ENCODE peak calls at places on chromosomes 5 and 9, in seven cellular contexts. J, Y, W, P, Q, O and R are unnamed samples.

GRCh38 chr9:104879555-104880318 is 48.2 kb downstream of the ABCA1 start:
- DNase-seq in J (no peak), Y (no peak), W (no peak), P (peak), Q (no peak), O (no peak), R (no peak)

GRCh38 chr5:172334196-172334595 is 50.6 kb upstream of the UBTD2 start:
- DNase-seq in J (no peak), Y (no peak), W (no peak), P (no peak), Q (peak), O (no peak), R (no peak)

GRCh38 chr5:67248703-67249589 is 52.3 kb upstream of the CD180 start:
- DNase-seq in J (no peak), Y (no peak), W (peak), P (no peak), Q (no peak), O (no peak), R (no peak)

GRCh38 chr9:69571032-69571431 is 101.1 kb downstream of the APBA1 start:
- DNase-seq in J (no peak), Y (no peak), W (no peak), P (no peak), Q (no peak), O (no peak), R (no peak)

GRCh38 chr5:172243302-172243701 is 40.3 kb downstream of the UBTD2 start:
- DNase-seq in J (no peak), Y (no peak), W (no peak), P (no peak), Q (no peak), O (no peak), R (no peak)

GRCh38 chr5:165157209-165157608 is 1651.8 kb downstream of the MAT2B start:
- DNase-seq in J (no peak), Y (no peak), W (no peak), P (no peak), Q (no peak), O (no peak), R (no peak)

GRCh38 chr9:13648068-13648467 is 368.6 kb upstream of the MPDZ start:
- DNase-seq in J (no peak), Y (no peak), W (no peak), P (no peak), Q (no peak), O (no peak), R (no peak)

GRCh38 chr9:78029601-78030552 is 1.7 kb downstream of the GNAQ start:
- DNase-seq in J (no peak), Y (no peak), W (peak), P (peak), Q (no peak), O (peak), R (peak)

GRCh38 chr5:142770650-142771609 is 753 bp downstream of the ARHGAP26 start:
- DNase-seq in J (peak), Y (peak), W (peak), P (peak), Q (peak), O (peak), R (peak)

GRCh38 chr9:134619983-134620612 is 21.5 kb upstream of the COL5A1 start:
- DNase-seq in J (no peak), Y (peak), W (no peak), P (no peak), Q (peak), O (no peak), R (no peak)

GRCh38 chr5:171422902-171423663 is 3.6 kb downstream of the FGF18 start:
- DNase-seq in J (no peak), Y (no peak), W (no peak), P (no peak), Q (no peak), O (no peak), R (no peak)

GRCh38 chr9:20236676-20237075 is 385.6 kb downstream of the MLLT3 start:
- DNase-seq in J (no peak), Y (no peak), W (no peak), P (no peak), Q (no peak), O (no peak), R (no peak)

GRCh38 chr5:80453372-80453771 is 34.5 kb upstream of the FAM151B start:
- DNase-seq in J (no peak), Y (no peak), W (no peak), P (no peak), Q (no peak), O (no peak), R (no peak)

GRCh38 chr9:115262477-115262876 is 144.5 kb upstream of the TNC start:
- DNase-seq in J (peak), Y (peak), W (peak), P (peak), Q (peak), O (peak), R (no peak)

GRCh38 chr5:36600847-36601527 is 5.4 kb upstream of the SLC1A3 start:
- DNase-seq in J (no peak), Y (no peak), W (no peak), P (peak), Q (no peak), O (no peak), R (no peak)

GRCh38 chr9:18490591-18491370 is 16.8 kb downstream of the ADAMTSL1 start:
- DNase-seq in J (no peak), Y (no peak), W (no peak), P (peak), Q (no peak), O (no peak), R (no peak)

GRCh38 chr9:129995409-129996160 is 47.4 kb downstream of the FNBP1 start:
- DNase-seq in J (no peak), Y (no peak), W (no peak), P (peak), Q (no peak), O (no peak), R (no peak)

GRCh38 chr9:19373527-19373926 is 6.5 kb downstream of the RPS6 start:
- DNase-seq in J (no peak), Y (no peak), W (no peak), P (no peak), Q (no peak), O (no peak), R (no peak)

GRCh38 chr5:172523146-172523745 is 68.9 kb upstream of the SH3PXD2B start:
- DNase-seq in J (no peak), Y (no peak), W (no peak), P (no peak), Q (no peak), O (peak), R (no peak)

GRCh38 chr5:168366124-168366523 is 74.7 kb downstream of the WWC1 start:
- DNase-seq in J (no peak), Y (no peak), W (no peak), P (peak), Q (no peak), O (no peak), R (no peak)

GRCh38 chr5:77282337-77283027 is 72.0 kb downstream of the PDE8B start:
- DNase-seq in J (no peak), Y (no peak), W (no peak), P (peak), Q (no peak), O (no peak), R (no peak)

GRCh38 chr9:35666045-35666444 is 1.1 kb upstream of the ARHGEF39 start:
- DNase-seq in J (no peak), Y (no peak), W (no peak), P (peak), Q (no peak), O (no peak), R (no peak)

GRCh38 chr5:38557309-38557710 is 864 bp upstream of the LIFR start:
- DNase-seq in J (no peak), Y (no peak), W (no peak), P (no peak), Q (no peak), O (no peak), R (no peak)

GRCh38 chr5:32443145-32443540 is 1.4 kb downstream of the ZFR start:
- DNase-seq in J (no peak), Y (no peak), W (no peak), P (peak), Q (no peak), O (no peak), R (no peak)

GRCh38 chr9:3435732-3436131 is 90.1 kb downstream of the RFX3 start:
- DNase-seq in J (no peak), Y (no peak), W (no peak), P (no peak), Q (no peak), O (no peak), R (no peak)

GRCh38 chr5:14574124-14574523 is 7.5 kb upstream of the OTULINL start:
- DNase-seq in J (no peak), Y (no peak), W (no peak), P (no peak), Q (no peak), O (no peak), R (no peak)

GRCh38 chr9:127155314-127155713 is 32.9 kb upstream of the ANGPTL2 start:
- DNase-seq in J (no peak), Y (no peak), W (no peak), P (no peak), Q (no peak), O (no peak), R (no peak)

GRCh38 chr9:93826905-93827544 is 128.1 kb downstream of the BARX1 start:
- DNase-seq in J (no peak), Y (no peak), W (no peak), P (no peak), Q (peak), O (no peak), R (no peak)

GRCh38 chr9:124259273-124260078 is 1.7 kb downstream of the NEK6 start:
- DNase-seq in J (peak), Y (peak), W (peak), P (peak), Q (no peak), O (peak), R (no peak)

DNA sequence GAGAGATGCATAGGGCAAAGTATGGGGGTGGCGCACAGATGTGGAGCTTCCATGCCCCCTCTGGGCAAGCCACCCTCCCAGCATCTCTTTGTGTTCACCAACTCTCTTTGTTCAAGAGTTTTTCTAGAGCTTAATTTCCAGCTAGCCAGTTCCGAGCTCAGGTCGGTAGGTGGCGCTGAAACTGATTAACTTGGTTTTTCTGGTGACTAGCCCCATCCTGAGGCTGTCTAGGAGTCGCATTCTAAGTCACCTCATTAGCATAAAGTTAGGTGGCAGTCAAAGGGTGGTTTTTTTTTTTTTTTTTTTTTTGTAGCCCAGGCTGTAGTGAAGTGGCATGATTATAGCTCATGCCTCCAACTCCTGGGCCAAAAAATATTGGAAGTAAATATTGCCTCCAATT is 476.4 kb downstream of the KDM4C start:
- DNase-seq in J (no peak), Y (no peak), W (no peak), P (peak), Q (peak), O (no peak), R (no peak)
- TF ChIP-seq CTCF in J (peak), Y (no peak), W (no peak), P (peak), Q (peak), O (no peak), R (no peak)

GRCh38 chr9:110808599-110808980 is 140.0 kb downstream of the MUSK start:
- DNase-seq in J (no peak), Y (no peak), W (no peak), P (no peak), Q (no peak), O (no peak), R (no peak)

GRCh38 chr9:110810251-110810976 is 141.8 kb downstream of the MUSK start:
- DNase-seq in J (no peak), Y (no peak), W (no peak), P (peak), Q (no peak), O (no peak), R (no peak)

GRCh38 chr9:110809038-110809595 is 140.5 kb downstream of the MUSK start:
- DNase-seq in J (no peak), Y (no peak), W (no peak), P (no peak), Q (no peak), O (no peak), R (no peak)

GRCh38 chr9:110815361-110815760 is 146.8 kb downstream of the MUSK start:
- DNase-seq in J (no peak), Y (no peak), W (no peak), P (no peak), Q (no peak), O (no peak), R (no peak)

DNA sequence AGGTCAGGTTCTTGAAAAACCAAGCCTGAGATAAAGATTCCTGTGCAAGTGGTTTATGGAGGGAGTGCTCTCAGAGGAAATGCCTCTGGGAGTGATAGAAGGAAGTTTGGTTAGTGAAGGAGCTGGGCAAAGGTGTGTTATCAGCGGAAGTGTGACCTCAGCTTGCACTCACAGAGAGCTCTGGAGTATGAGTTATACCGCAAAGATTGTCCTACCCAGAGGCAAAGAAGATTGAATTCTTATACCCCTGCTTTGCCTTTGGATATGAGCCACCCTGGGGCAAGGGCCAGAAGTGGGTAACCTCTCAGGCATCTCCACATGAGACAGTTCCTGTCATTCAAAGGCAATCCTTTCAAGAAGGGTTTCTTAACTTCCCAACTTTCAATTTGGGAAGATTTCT is 145.6 kb downstream of the MUSK start:
- DNase-seq in J (no peak), Y (no peak), W (no peak), P (no peak), Q (no peak), O (no peak), R (no peak)
- H3K27ac ChIP-seq in J (no peak), Y (no peak), W (no peak), P (no peak), Q (no peak), O (no peak), R (no peak)

GRCh38 chr5:147981074-147981473 is 74.7 kb upstream of the C5orf46 start:
- DNase-seq in J (no peak), Y (no peak), W (no peak), P (no peak), Q (no peak), O (no peak), R (no peak)
- TF ChIP-seq CTCF in J (no peak), Y (no peak), W (no peak), P (no peak), Q (no peak), O (no peak), R (no peak)

GRCh38 chr5:76271836-76272235 is 131.2 kb upstream of the IQGAP2 start:
- DNase-seq in J (no peak), Y (no peak), W (no peak), P (no peak), Q (no peak), O (no peak), R (no peak)
- H3K27ac ChIP-seq in J (no peak), Y (no peak), W (no peak), P (no peak), Q (no peak), O (no peak), R (no peak)

GRCh38 chr5:41708604-41708940 is 161.7 kb downstream of the OXCT1 start:
- DNase-seq in J (no peak), Y (no peak), W (peak), P (no peak), Q (no peak), O (peak), R (no peak)

DNA sequence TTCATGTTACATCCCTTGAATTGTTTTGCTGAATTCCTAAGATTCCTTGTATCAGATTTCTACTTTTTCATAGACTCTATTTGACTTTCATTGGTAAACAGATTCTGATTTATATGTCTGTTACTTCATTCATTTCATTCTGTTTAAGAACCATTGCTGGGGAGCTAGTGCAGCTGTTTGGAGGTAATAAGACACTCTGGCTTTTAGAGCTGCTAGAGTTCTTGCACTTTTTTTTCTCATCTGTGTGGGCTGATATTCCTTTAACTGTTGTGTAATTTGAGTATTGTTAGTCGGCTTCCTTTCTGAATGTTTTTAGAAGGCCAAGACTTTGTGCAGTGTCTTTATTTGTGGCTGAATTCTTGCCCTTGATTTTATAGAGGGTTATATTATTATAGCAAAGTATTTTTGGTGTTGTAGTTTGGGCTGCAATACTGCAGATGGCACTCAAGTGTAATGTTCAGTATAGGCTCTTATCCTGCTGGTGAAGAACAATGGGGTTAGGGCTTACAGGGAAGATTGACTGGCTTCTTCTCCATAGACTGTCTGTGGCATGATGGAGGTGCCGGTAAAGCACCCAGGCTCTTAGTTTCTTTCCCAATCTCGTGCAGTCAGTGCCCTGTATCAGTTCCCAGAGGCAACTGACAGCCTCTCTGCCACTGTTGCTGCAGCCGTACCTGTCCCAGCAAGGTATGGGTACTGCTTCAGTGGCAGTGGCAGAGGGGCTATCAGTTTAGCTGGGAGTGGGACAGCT is 162.2 kb downstream of the OXCT1 start:
- DNase-seq in J (no peak), Y (no peak), W (no peak), P (peak), Q (peak), O (no peak), R (no peak)
- TF ChIP-seq CTCF in J (peak), Y (no peak), W (peak), P (peak), Q (peak), O (peak), R (no peak)

GRCh38 chr5:116440329-116440895 is 134.2 kb downstream of the SEMA6A start:
- DNase-seq in J (no peak), Y (no peak), W (no peak), P (no peak), Q (peak), O (no peak), R (no peak)
- H3K27ac ChIP-seq in J (no peak), Y (no peak), W (no peak), P (no peak), Q (peak), O (no peak), R (no peak)

DNA sequence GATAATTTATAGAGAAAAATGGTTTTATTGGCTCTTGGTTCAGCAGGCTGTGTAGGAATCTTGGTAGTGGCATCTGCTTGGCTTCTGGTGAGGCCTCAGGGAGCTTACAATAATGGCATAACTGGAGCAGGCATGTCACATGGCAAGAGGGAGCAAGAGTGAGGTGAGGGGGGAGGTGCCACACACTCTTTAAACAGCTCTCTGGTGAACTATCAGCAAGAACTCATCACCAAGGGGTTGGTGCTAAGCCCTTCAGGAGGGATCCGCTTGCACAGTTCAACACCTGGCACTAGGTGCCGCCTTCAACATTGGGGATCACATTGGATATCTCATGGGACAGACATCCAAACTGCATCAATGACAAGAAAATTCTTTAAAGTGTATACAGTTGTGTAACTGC is 10.5 kb downstream of the GPBP1 start:
- DNase-seq in J (no peak), Y (no peak), W (no peak), P (no peak), Q (no peak), O (no peak), R (no peak)
- TF ChIP-seq CTCF in J (no peak), Y (no peak), W (no peak), P (no peak), Q (peak), O (no peak), R (no peak)